ENCODE peak calls at places on chromosomes 12 and 14, in four cellular contexts. E is ovary, U is hepatocyte, K is aorta. N is an unnamed sample.

GRCh38 chr14:20190596-20190995 is at the start of gene OR11G2:
- DNase-seq in K (no peak), U (no peak), E (no peak), N (no peak)

GRCh38 chr12:71503579-71504470 is 64.2 kb downstream of the LGR5 start:
- DNase-seq in U (no peak), E (no peak), K (no peak), N (no peak)

GRCh38 chr14:37985826-37986470 is 221.8 kb upstream of the SSTR1 start:
- DNase-seq in U (peak; percentile 68), E (no peak), K (no peak), N (peak; percentile 46)

GRCh38 chr14:35814371-35815005 is 5.4 kb upstream of the RALGAPA1 start:
- DNase-seq in U (peak; percentile 69), E (no peak), K (peak; percentile 61), N (peak; percentile 58)

GRCh38 chr12:18753481-18754117 is 15.7 kb downstream of the CAPZA3 start:
- DNase-seq in K (no peak), U (peak; percentile 7), E (no peak), N (peak; percentile 43)

GRCh38 chr14:79584679-79585078 is 626.6 kb downstream of the DIO2 start:
- DNase-seq in K (no peak), E (no peak), U (peak; percentile 13), N (no peak)

GRCh38 chr14:32203928-32204357 is 874 bp upstream of the RNU6-8 start:
- DNase-seq in U (no peak), E (peak; percentile 47), K (no peak), N (peak; percentile 31)

GRCh38 chr14:59342516-59343484 is 122.4 kb downstream of the GPR135 start:
- DNase-seq in U (no peak), E (no peak), K (no peak), N (peak; percentile 69)

GRCh38 chr12:75672212-75672611 is 160.8 kb upstream of the KRR1 start:
- DNase-seq in U (no peak), E (no peak), K (no peak), N (no peak)

GRCh38 chr14:96253140-96253539 is 2.9 kb upstream of the BDKRB1 start:
- DNase-seq in U (peak; percentile 78), K (no peak), E (no peak), N (no peak)

GRCh38 chr12:103503546-103504480 is 8.0 kb upstream of the C12orf42 start:
- DNase-seq in E (no peak), K (no peak), U (peak; percentile 60), N (no peak)

GRCh38 chr12:12428961-12429657 is 72.2 kb downstream of the BORCS5 start:
- DNase-seq in K (no peak), E (no peak), U (no peak), N (no peak)

GRCh38 chr14:33287204-33287603 is 348.5 kb downstream of the NPAS3 start:
- DNase-seq in U (no peak), K (no peak), E (no peak), N (peak; percentile 5)

GRCh38 chr12:120267736-120268135 is 2.2 kb upstream of the PXN start:
- DNase-seq in U (peak; percentile 52), K (no peak), E (no peak), N (peak; percentile 67)

GRCh38 chr12:94326234-94326633 is 133.4 kb downstream of the CEP83 start:
- DNase-seq in U (no peak), K (no peak), E (no peak), N (no peak)

GRCh38 chr12:91180577-91180976 is 2.0 kb downstream of the DCN start:
- DNase-seq in E (no peak), U (peak; percentile 33), K (no peak), N (no peak)

GRCh38 chr12:20463920-20464524 is 95.7 kb downstream of the PDE3A start:
- DNase-seq in U (peak; percentile 17), E (no peak), K (no peak), N (no peak)

GRCh38 chr14:99755068-99755405 is 38.2 kb upstream of the EML1 start:
- DNase-seq in E (no peak), K (peak; percentile 42), U (no peak), N (no peak)
- H3K4me1 ChIP-seq in E (peaks cover 14% of the 10 kb centered on the region), K (no peaks in the 10 kb centered on the region), U (peaks cover 12% of the 10 kb centered on the region), N (no peaks in the 10 kb centered on the region)

DNA sequence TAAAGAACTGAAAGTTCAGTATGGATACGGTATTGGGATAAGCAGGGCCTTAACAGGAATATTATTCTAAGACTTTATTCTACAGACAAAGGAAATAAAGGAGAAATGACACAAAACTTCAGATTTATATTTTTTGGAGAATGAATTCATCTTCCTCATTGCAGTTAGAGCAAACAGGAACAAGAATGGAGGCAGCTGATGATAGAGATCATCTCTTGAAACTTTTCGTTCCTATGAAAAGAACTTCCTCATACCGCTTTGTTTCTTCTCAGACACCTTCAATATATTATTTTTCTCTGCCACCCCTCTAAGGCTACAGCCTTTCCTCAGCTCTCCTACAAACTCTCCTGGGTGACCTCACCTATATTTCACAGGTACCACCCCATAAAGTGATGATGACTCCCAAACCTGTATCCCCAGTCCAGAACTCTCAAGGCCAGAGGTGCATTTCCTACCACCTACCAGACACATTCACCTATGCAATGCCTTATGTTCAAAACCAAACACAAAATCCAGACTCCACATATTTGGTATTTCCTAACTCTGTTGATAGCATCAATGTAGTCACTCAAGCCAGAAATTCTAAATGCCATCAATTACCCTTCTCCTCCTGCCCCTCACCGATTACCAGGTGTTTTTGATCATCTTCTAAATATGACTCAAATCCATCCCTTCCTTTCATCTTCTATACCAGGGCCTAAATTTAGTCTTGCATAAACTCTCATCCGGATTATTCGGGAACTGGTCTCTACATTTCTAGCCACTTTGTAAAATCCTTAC is 7.4 kb downstream of the MAP4K5 start:
- DNase-seq in E (no peak), K (no peak), U (no peak), N (no peak)
- H3K4me3 ChIP-seq in E (no peak overlapping the region), K (no peak overlapping the region), U (no peak overlapping the region), N (no peak overlapping the region)

DNA sequence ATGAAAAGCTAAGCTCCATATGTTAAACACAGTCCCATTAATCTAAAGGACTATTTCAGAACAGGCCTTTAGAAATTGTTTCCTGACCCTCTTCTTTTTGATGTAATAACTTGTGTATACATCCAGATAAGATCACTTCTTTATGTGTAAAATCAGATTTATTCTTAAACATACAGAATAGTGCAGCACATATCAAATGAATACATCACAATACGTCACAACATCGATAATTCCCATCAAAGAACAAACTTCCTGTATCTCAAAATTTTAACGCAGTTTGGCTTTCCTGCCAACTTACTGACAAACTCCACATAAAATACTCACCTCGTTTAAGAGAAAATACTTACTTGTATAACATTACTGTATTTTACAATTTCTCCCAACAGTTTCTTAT is 108.7 kb downstream of the ITPR2 start:
- DNase-seq in K (no peak), U (no peak), E (no peak), N (no peak)
- H3K36me3 ChIP-seq in K (no peaks in the 10 kb centered on the region), U (no peaks in the 10 kb centered on the region), E (no peaks in the 10 kb centered on the region), N (no peaks in the 10 kb centered on the region)

GRCh38 chr12:106720696-106721095 is 53.8 kb upstream of the RIC8B start:
- DNase-seq in E (no peak), K (no peak), U (no peak), N (peak; percentile 81)
- H3K4me1 ChIP-seq in E (no peaks in the 10 kb centered on the region), K (no peaks in the 10 kb centered on the region), U (no peaks in the 10 kb centered on the region), N (peaks cover 35% of the 10 kb centered on the region)

GRCh38 chr12:39144613-39145061 is 239.2 kb upstream of the CPNE8 start:
- DNase-seq in K (no peak), E (no peak), U (no peak), N (no peak)
- H3K4me3 ChIP-seq in K (no peak overlapping the region), E (peak overlapping the region; percentile 36), U (no peak overlapping the region), N (no peak overlapping the region)

GRCh38 chr14:30614155-30614554 is 8.0 kb upstream of the SCFD1 start:
- DNase-seq in K (no peak), E (no peak), U (no peak), N (no peak)
- H3K36me3 ChIP-seq in K (no peaks in the 10 kb centered on the region), E (no peaks in the 10 kb centered on the region), U (no peaks in the 10 kb centered on the region), N (no peaks in the 10 kb centered on the region)

GRCh38 chr12:56007892-56008471 is 10.9 kb downstream of the SUOX start:
- DNase-seq in U (no peak), E (no peak), K (no peak), N (peak; percentile 14)

GRCh38 chr12:56011509-56012090 is 9.2 kb upstream of the IKZF4 start:
- DNase-seq in K (no peak), U (peak; percentile 33), E (no peak), N (no peak)

GRCh38 chr12:56004211-56004610 is 7.1 kb downstream of the SUOX start:
- DNase-seq in E (no peak), K (no peak), U (no peak), N (no peak)

GRCh38 chr12:56010112-56010570 is 10.7 kb upstream of the IKZF4 start:
- DNase-seq in K (no peak), U (no peak), E (no peak), N (no peak)

GRCh38 chr12:56007148-56007891 is 10.2 kb downstream of the SUOX start:
- DNase-seq in E (peak; percentile 88), K (peak; percentile 93), U (peak; percentile 91), N (peak; percentile 91)
- H3K4me1 ChIP-seq in E (no peaks in the 10 kb centered on the region), K (no peaks in the 10 kb centered on the region), U (peaks cover 22% of the 10 kb centered on the region), N (peaks cover 4% of the 10 kb centered on the region)